ENCODE peak calls at places on chromosomes 16 and 17, in nine cellular contexts. M is uterus, K is breast epithelium, S is heart left ventricle, F is Peyer's patch, Y is lower leg skin, W is GM12891, R is ovary, O is gastrocnemius medialis. I is an unnamed sample.

GRCh38 chr16:11253995-11254912 is 1.8 kb downstream of the SOCS1 start:
- DNase-seq in S (peak), M (peak), R (no peak), Y (no peak), W (no peak), F (no peak), O (no peak), K (no peak), I (no peak)

GRCh38 chr16:82603784-82604411 is 22.9 kb upstream of the CDH13 start:
- DNase-seq in S (peak), M (peak), W (no peak), R (no peak), O (peak), K (no peak), F (no peak), Y (peak), I (no peak)

GRCh38 chr16:48317614-48318013 is 67.6 kb downstream of the SIAH1 start:
- DNase-seq in W (no peak), M (no peak), K (no peak), R (no peak), Y (no peak), S (no peak), O (no peak), F (no peak), I (no peak)

GRCh38 chr17:50093807-50094206 is 1.3 kb upstream of the PDK2 start:
- DNase-seq in M (no peak), W (no peak), Y (no peak), O (no peak), F (no peak), S (no peak), R (no peak), K (no peak), I (no peak)

GRCh38 chr17:73286863-73287296 is 24.9 kb downstream of the CDC42EP4 start:
- DNase-seq in S (no peak), R (no peak), K (no peak), M (no peak), F (no peak), Y (no peak), O (no peak), W (no peak), I (no peak)

GRCh38 chr16:81697321-81697885 is 81.7 kb upstream of the PLCG2 start:
- DNase-seq in Y (no peak), S (peak), W (peak), O (no peak), K (peak), M (no peak), R (no peak), F (peak), I (no peak)

GRCh38 chr17:15469260-15469659 is 1.8 kb upstream of the CDRT4 start:
- DNase-seq in M (no peak), Y (no peak), W (no peak), O (peak), S (peak), R (no peak), F (no peak), K (no peak), I (no peak)

GRCh38 chr17:56593741-56594527 is 435 bp downstream of the NOG start:
- DNase-seq in O (peak), Y (no peak), M (peak), K (peak), R (peak), W (peak), S (peak), F (peak), I (no peak)

GRCh38 chr17:17823433-17824118 is 13.2 kb downstream of the SREBF1 start:
- DNase-seq in Y (peak), M (peak), R (peak), S (peak), O (peak), K (peak), W (peak), F (peak), I (peak)

GRCh38 chr16:2964416-2965223 is 545 bp downstream of the KREMEN2 start:
- DNase-seq in W (peak), K (no peak), Y (no peak), M (no peak), F (peak), R (no peak), O (no peak), S (no peak), I (no peak)

GRCh38 chr17:21551081-21551881 is 141.0 kb upstream of the KCNJ18 start:
- DNase-seq in S (peak), W (peak), O (peak), Y (peak), F (peak), K (peak), M (peak), R (peak), I (peak)

GRCh38 chr17:59561042-59561441 is 4.4 kb upstream of the DHX40 start:
- DNase-seq in R (no peak), K (no peak), O (no peak), F (no peak), W (no peak), S (no peak), M (no peak), Y (no peak), I (no peak)

GRCh38 chr17:10021239-10021638 is 116.2 kb upstream of the RCVRN start:
- DNase-seq in S (peak), W (no peak), R (peak), M (no peak), Y (no peak), O (peak), K (no peak), F (no peak), I (no peak)

GRCh38 chr17:37312137-37312923 is 63.5 kb upstream of the C17orf78 start:
- DNase-seq in S (no peak), K (no peak), M (no peak), F (no peak), R (no peak), Y (no peak), O (no peak), W (no peak), I (no peak)

GRCh38 chr16:52521570-52521969 is 25.4 kb downstream of the TOX3 start:
- DNase-seq in R (no peak), F (no peak), Y (no peak), K (no peak), S (no peak), M (no peak), W (no peak), O (no peak), I (no peak)

GRCh38 chr17:8894673-8895578 is 27.5 kb upstream of the PIK3R6 start:
- DNase-seq in S (no peak), F (no peak), Y (peak), R (no peak), W (no peak), K (peak), M (no peak), O (no peak), I (no peak)

GRCh38 chr17:41777579-41778188 is 8.8 kb downstream of the JUP start:
- DNase-seq in O (peak), R (peak), Y (no peak), S (peak), W (no peak), K (peak), M (peak), F (peak), I (no peak)

GRCh38 chr16:71479420-71479819 is 9.7 kb downstream of the ZNF19 start:
- DNase-seq in W (no peak), M (no peak), S (no peak), R (no peak), O (no peak), Y (no peak), F (no peak), K (no peak), I (no peak)

GRCh38 chr16:5582529-5582928 is 484.9 kb upstream of the EEF2KMT start:
- DNase-seq in R (no peak), K (no peak), W (no peak), O (no peak), M (no peak), S (no peak), F (no peak), Y (no peak), I (no peak)

GRCh38 chr16:23753908-23754593 is 775 bp upstream of the CHP2 start:
- DNase-seq in K (no peak), Y (no peak), W (no peak), M (no peak), F (no peak), S (no peak), R (no peak), O (no peak), I (no peak)

GRCh38 chr17:16519021-16519420 is 27.0 kb upstream of the LRRC75A start:
- DNase-seq in Y (no peak), M (no peak), S (no peak), F (no peak), O (no peak), K (no peak), R (no peak), W (no peak), I (no peak)

GRCh38 chr17:35588196-35588920 is 1.2 kb downstream of the AP2B1 start:
- DNase-seq in Y (no peak), W (no peak), S (no peak), R (no peak), F (no peak), M (no peak), K (no peak), O (no peak), I (no peak)

GRCh38 chr16:72108353-72109102 is 14.9 kb downstream of the DHX38 start:
- DNase-seq in W (no peak), O (no peak), M (no peak), Y (no peak), K (no peak), R (no peak), S (no peak), F (no peak), I (no peak)

GRCh38 chr16:47431960-47432359 is 28.9 kb downstream of the ITFG1 start:
- DNase-seq in O (no peak), F (no peak), S (no peak), R (no peak), M (no peak), Y (no peak), K (no peak), W (no peak), I (no peak)

GRCh38 chr17:34442387-34443111 is 79.5 kb upstream of the CCL1 start:
- DNase-seq in F (no peak), R (no peak), O (no peak), K (no peak), Y (no peak), M (no peak), W (no peak), S (no peak), I (no peak)

GRCh38 chr16:8634991-8635736 is 13.7 kb downstream of the METTL22 start:
- DNase-seq in R (no peak), K (no peak), Y (no peak), S (no peak), M (no peak), W (no peak), F (no peak), O (no peak), I (no peak)

GRCh38 chr17:75087558-75088453 is at the start of gene SLC16A5:
- DNase-seq in K (peak), M (peak), S (peak), W (peak), F (peak), R (peak), O (peak), Y (peak), I (peak)

GRCh38 chr17:47882247-47882646 is 13.8 kb upstream of the SP2 start:
- DNase-seq in S (peak), R (no peak), W (no peak), K (no peak), O (no peak), F (peak), M (no peak), Y (no peak), I (no peak)

GRCh38 chr16:53714080-53715050 is 10.4 kb downstream of the FTO start:
- DNase-seq in O (no peak), M (peak), R (no peak), S (no peak), W (no peak), K (no peak), Y (peak), F (no peak), I (no peak)

GRCh38 chr17:82703935-82704865 is 5.7 kb upstream of the RAB40B start:
- DNase-seq in W (no peak), F (peak), K (no peak), R (no peak), M (no peak), Y (no peak), O (no peak), S (no peak), I (no peak)

GRCh38 chr17:22266231-22266630 is 573.9 kb downstream of the KCNJ18 start:
- DNase-seq in K (no peak), M (no peak), O (no peak), W (no peak), R (no peak), Y (no peak), F (no peak), S (no peak), I (no peak)

GRCh38 chr17:78986048-78986648 is 6.4 kb upstream of the LGALS3BP start:
- DNase-seq in K (no peak), Y (no peak), R (no peak), O (peak), M (no peak), W (no peak), S (peak), F (no peak), I (no peak)

GRCh38 chr16:88202207-88202745 is 180.5 kb upstream of the ZNF469 start:
- DNase-seq in K (peak), M (no peak), W (no peak), Y (no peak), F (no peak), R (no peak), S (no peak), O (no peak), I (no peak)

GRCh38 chr16:75624921-75625334 is 1.8 kb upstream of the ADAT1 start:
- DNase-seq in O (no peak), F (no peak), M (no peak), W (no peak), S (no peak), R (no peak), K (no peak), Y (no peak), I (no peak)

DNA sequence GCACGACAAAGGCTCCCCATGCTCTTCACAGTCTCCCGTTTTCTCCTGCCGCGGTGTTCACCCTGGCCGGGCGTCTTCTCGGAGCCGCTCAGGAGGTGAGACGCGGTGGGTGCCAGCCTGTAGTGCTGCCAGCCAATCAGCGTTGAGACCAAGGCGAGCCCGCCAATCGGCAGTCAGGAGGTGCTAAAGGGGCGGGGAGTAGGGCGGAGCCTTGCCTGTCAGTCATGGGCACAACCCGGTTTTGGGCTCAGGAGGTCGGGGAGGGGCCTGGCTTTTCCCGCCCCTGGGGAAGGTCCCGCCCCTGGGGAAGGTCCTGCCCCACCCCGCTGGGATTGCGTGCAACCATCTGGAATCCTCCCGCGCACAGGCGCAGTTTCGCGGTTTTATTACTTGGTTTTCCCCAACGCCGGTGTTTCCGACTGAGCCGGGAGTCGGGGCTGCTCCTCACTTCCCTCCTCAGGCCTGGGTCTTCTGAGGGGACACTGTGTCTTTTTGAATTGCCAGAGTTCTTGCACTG is at the start of gene PRDM7:
- DNase-seq in M (peak), W (peak), F (peak), K (peak), Y (peak), R (peak), S (peak), O (peak), I (peak)
- TF ChIP-seq POLR2A in M (peak), W (no peak), F (no peak), K (no peak), Y (no peak), R (no peak), S (no peak), O (no peak), I (no peak)

GRCh38 chr16:56667581-56668571 is at the start of gene MT1G:
- DNase-seq in W (no peak), K (peak), R (peak), F (peak), O (no peak), Y (no peak), M (no peak), S (peak), I (no peak)
- TF ChIP-seq POLR2A in W (no peak), K (no peak), R (no peak), F (peak), O (peak), Y (no peak), M (no peak), S (no peak), I (no peak)

DNA sequence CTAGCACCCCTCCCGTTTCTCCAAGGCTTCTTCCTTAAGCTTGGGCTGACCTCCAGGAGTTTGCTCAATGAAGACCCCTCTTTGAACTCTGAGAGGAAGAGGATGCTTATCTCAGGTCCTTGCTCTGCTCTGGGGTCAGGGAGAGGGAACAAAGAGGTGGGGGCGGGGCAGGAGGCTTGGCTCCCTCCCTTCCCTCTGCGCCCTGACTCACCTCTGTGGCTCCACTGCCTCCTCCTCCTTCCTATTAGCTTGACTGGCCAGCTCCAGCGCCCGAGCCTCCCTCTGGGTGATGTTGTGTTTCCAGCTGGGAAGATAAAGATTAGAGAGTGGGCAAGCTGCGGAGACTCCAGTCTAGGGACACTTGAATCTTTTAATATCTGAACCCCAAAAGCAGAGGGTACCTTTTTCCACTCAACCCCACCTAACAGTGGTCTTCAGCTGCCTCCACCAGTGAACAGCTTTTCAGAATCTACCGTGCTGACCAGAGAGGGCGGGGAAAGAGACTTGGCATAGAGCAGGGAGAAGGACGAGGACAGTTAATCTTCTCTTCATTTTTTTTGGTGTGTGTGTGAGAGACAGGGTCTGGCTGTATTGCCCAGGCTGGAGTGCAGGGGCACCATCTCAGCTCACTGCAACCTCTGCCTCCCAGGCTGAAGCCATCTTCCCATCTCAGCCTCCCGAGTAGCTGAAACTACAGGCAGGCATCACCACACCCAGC is 6.7 kb downstream of the GIP start:
- DNase-seq in F (no peak), W (no peak), S (peak), R (no peak), Y (no peak), K (no peak), O (no peak), M (no peak), I (no peak)
- TF ChIP-seq POLR2A in F (no peak), W (no peak), S (no peak), R (no peak), Y (no peak), K (no peak), O (no peak), M (no peak), I (no peak)

GRCh38 chr16:85556456-85557082 is 56.6 kb upstream of the GSE1 start:
- DNase-seq in Y (no peak), R (peak), M (peak), O (peak), F (peak), W (peak), K (no peak), S (no peak), I (no peak)

GRCh38 chr16:85554114-85554790 is 58.9 kb upstream of the GSE1 start:
- DNase-seq in M (peak), O (peak), F (no peak), Y (peak), S (no peak), K (no peak), W (peak), R (peak), I (no peak)

GRCh38 chr16:85557083-85557975 is 55.8 kb upstream of the GSE1 start:
- DNase-seq in Y (no peak), F (peak), M (peak), K (no peak), W (no peak), O (peak), S (no peak), R (peak), I (no peak)

GRCh38 chr16:85554791-85555548 is 58.2 kb upstream of the GSE1 start:
- DNase-seq in O (peak), Y (no peak), F (no peak), W (no peak), R (peak), S (peak), K (no peak), M (peak), I (no peak)

DNA sequence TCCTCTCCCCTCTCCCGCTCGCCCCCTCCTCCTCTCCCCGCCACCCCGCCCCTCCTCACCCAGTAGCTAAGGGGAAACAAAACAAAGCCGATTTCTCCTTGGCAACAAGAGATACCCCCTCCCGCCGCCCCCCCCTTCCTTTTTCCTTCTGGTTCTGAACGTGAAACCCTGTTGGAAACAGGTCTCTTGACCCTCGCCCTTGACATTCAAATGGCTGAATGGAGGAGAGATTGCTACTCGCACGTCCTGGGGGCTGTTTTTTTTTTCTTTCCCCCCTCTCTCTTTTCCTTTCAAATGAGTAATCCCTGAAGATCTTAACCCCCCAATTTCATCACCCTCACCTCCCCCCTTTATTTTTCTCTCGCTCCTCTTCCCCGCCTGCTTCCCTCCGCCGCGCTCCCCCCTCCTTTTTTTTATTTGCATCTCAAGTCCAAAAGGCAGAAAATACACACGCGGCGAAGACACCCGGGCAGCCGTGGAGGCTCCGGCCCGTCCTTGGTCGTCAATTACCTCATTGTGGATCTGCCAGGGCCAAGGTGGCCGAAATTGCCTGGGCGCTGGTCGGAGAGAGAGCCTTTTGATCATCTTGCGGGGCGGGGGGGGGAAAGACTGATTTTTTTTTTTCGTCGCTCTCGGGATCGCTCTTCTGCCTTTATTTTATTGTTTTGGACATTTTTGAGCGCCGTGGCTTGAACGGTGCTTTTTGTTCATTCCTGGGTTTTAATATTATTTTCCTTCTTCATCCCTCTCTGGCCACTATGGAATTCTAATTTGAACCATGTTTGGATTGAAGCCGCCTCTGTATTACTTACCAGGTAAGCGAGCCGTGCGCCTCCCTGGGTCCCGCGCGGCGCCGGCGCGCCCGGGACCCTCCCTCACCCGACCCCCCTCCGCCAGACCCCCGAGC is 57.3 kb upstream of the GSE1 start:
- DNase-seq in S (no peak), W (no peak), O (no peak), M (peak), K (no peak), Y (no peak), F (peak), R (peak), I (no peak)
- TF ChIP-seq POLR2A in S (no peak), W (peak), O (no peak), M (no peak), K (no peak), Y (no peak), F (peak), R (no peak), I (no peak)

I was measured in esophagus muscularis mucosa.